ENCODE peak calls at places on chromosomes 4 and X, in five cellular contexts. G is tibial nerve, B is fibroblast of pulmonary artery, C is mucosa of descending colon, A is astrocyte of the spinal cord. Q is an unnamed sample.

GRCh38 chr4:164648151-164648848 is 105.6 kb upstream of the SMIM31 start:
- DNase-seq in G (no peak), A (peak), C (no peak), B (peak), Q (peak)

GRCh38 chr4:40916218-40916555 is 166.4 kb downstream of the NSUN7 start:
- DNase-seq in A (peak), C (no peak), G (no peak), B (peak), Q (peak)

GRCh38 chr4:142585411-142585810 is 260.7 kb downstream of the INPP4B start:
- DNase-seq in A (no peak), G (no peak), C (no peak), B (peak), Q (peak)

GRCh38 chr4:114597410-114598115 is 1.0 kb upstream of the UGT8 start:
- DNase-seq in C (no peak), B (no peak), A (no peak), G (no peak), Q (no peak)

GRCh38 chr4:113686950-113687718 is 74.4 kb downstream of the CAMK2D start:
- DNase-seq in G (no peak), A (peak), B (peak), C (no peak), Q (peak)

GRCh38 chr4:89382439-89382838 is 74.8 kb upstream of the GPRIN3 start:
- DNase-seq in G (no peak), C (no peak), A (no peak), B (no peak), Q (no peak)

GRCh38 chr4:69095301-69095731 is 958 bp upstream of the UGT2B7 start:
- DNase-seq in B (peak), A (peak), G (no peak), C (no peak), Q (peak)

GRCh38 chr4:107071108-107071507 is 35.0 kb upstream of the DKK2 start:
- DNase-seq in C (no peak), B (no peak), G (no peak), A (no peak), Q (peak)

GRCh38 chrX:72003811-72004750 is 93.4 kb downstream of the NHSL2 start:
- DNase-seq in C (peak), A (peak), B (peak), G (peak), Q (peak)

GRCh38 chrX:130300010-130300282 is 31.2 kb upstream of the ZNF280C start:
- DNase-seq in G (no peak), A (no peak), B (no peak), C (no peak), Q (no peak)

GRCh38 chr4:25484243-25484721 is 107.2 kb downstream of the ANAPC4 start:
- DNase-seq in B (peak), C (no peak), G (no peak), A (no peak), Q (peak)

GRCh38 chr4:109067509-109068205 is 234.8 kb downstream of the COL25A1 start:
- DNase-seq in A (peak), C (no peak), G (peak), B (peak), Q (peak)

GRCh38 chr4:80362578-80363181 is 27.1 kb downstream of the CFAP299 start:
- DNase-seq in A (peak), C (no peak), G (no peak), B (peak), Q (peak)

GRCh38 chr4:124610214-124610613 is 102.3 kb downstream of the ANKRD50 start:
- DNase-seq in C (no peak), A (no peak), G (no peak), B (no peak), Q (no peak)

GRCh38 chr4:8090312-8090711 is 68.3 kb downstream of the ABLIM2 start:
- DNase-seq in A (peak), B (peak), G (no peak), C (peak), Q (peak)

GRCh38 chr4:182185491-182185890 is 57.7 kb upstream of the TENM3 start:
- DNase-seq in B (no peak), C (no peak), A (peak), G (no peak), Q (no peak)

GRCh38 chr4:129342820-129343219 is 246.9 kb downstream of the C4orf33 start:
- DNase-seq in A (peak), G (no peak), B (peak), C (no peak), Q (peak)

GRCh38 chr4:74734995-74735394 is 59.3 kb downstream of the BTC start:
- DNase-seq in C (no peak), A (no peak), B (no peak), G (no peak), Q (no peak)

GRCh38 chrX:54134269-54134668 is 48.8 kb downstream of the FAM120C start:
- DNase-seq in C (no peak), A (no peak), G (no peak), B (no peak), Q (no peak)

GRCh38 chr4:139227729-139228404 is 50.8 kb upstream of the ELF2 start:
- DNase-seq in G (no peak), C (no peak), A (no peak), B (no peak), Q (no peak)

GRCh38 chr4:55865228-55865806 is 11.9 kb downstream of the EXOC1 start:
- DNase-seq in A (peak), G (no peak), C (no peak), B (peak), Q (peak)

GRCh38 chrX:151754641-151755215 is 20.2 kb downstream of the CNGA2 start:
- DNase-seq in A (peak), G (no peak), C (no peak), B (peak), Q (peak)

GRCh38 chrX:18354369-18355329 is at the start of gene SCML2:
- DNase-seq in C (peak), G (peak), B (peak), A (peak), Q (peak)

GRCh38 chr4:141329174-141329569 is 108.5 kb downstream of the ZNF330 start:
- DNase-seq in C (no peak), B (peak), A (no peak), G (peak), Q (peak)

GRCh38 chr4:165079476-165079875 is 25.8 kb downstream of the TRIM75 start:
- DNase-seq in C (peak), G (no peak), B (peak), A (peak), Q (peak)

GRCh38 chr4:169604131-169604900 is 8.1 kb downstream of the NEK1 start:
- DNase-seq in A (peak), C (no peak), B (peak), G (no peak), Q (peak)

GRCh38 chr4:1570291-1571164 is 113.6 kb downstream of the FAM53A start:
- DNase-seq in G (no peak), B (no peak), A (no peak), C (peak), Q (no peak)

GRCh38 chrX:40984962-40985361 is 100.3 kb upstream of the USP9X start:
- DNase-seq in A (no peak), G (no peak), C (no peak), B (no peak), Q (no peak)

GRCh38 chrX:27675493-27675892 is 85.3 kb downstream of the DCAF8L2 start:
- DNase-seq in A (peak), B (peak), C (no peak), G (no peak), Q (peak)

GRCh38 chr4:1321486-1321885 is 25.5 kb upstream of the UVSSA start:
- DNase-seq in B (no peak), C (no peak), G (no peak), A (no peak), Q (no peak)

GRCh38 chr4:7429069-7429416 is 5.7 kb downstream of the PSAPL1 start:
- DNase-seq in B (no peak), C (peak), A (no peak), G (no peak), Q (no peak)

GRCh38 chr4:187908079-187908501 is 87.5 kb upstream of the ZFP42 start:
- DNase-seq in A (peak), C (no peak), B (peak), G (no peak), Q (peak)

DNA sequence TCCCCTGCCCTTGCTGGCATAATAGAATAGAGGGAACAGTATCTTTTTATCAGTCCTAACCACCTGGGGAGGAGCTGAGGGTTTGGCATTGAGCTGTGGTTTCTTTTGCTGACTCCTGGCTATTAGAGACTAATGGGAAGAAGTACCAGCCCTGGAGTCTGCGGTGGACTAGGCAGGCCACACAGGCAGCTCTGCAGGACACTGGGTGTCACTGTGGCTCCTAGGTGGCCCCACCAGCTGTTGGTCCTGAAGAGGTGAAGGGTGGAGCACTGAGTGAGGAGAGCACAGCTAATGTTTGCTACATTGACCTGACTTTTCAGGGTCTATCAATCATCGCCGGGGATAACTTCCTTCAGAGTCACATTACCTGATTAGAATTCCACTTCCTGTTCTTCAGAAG is 52.8 kb upstream of the GPC4 start:
- DNase-seq in A (no peak), C (no peak), B (no peak), G (no peak), Q (no peak)
- TF ChIP-seq CTCF in A (no peak), C (no peak), B (no peak), G (no peak), Q (no peak)

DNA sequence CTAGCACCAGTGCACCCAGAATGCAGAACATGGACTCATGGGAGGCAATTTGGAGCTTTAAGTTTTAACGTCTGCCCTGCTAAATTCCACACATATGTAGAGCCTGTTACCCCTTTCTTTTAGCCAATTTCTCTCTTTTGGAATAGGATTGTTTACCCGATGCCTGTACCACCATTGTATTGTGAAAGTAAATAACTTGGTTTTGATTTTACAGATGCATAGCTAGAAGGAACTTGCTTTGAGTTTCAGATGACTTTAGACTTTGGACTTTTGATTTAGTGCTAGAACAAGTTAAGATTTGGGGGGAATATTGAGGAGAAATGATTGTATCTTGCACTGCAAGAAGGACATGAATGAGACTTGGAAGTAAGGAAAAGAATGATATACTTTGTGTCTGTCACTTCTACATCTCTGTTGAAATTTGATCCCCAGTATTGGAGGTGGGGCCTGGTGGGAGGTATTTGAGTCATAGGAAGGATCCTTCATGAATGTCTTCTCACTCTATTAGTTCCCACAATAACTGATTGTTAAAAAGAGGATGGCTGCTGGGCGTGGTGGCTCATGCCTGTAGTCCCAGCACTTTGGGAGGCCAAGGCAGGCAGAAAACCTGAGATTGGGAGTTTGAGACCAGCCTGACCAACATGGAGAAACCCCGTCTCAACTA is 794.8 kb upstream of the LCORL start:
- DNase-seq in C (no peak), G (no peak), B (no peak), A (no peak), Q (no peak)
- H3K4me3 ChIP-seq in C (no peak), G (no peak), B (no peak), A (no peak), Q (no peak)

GRCh38 chrX:13338985-13339384 is 19.1 kb upstream of the ATXN3L start:
- DNase-seq in B (no peak), C (no peak), G (no peak), A (no peak), Q (no peak)

GRCh38 chrX:13345037-13345436 is 25.2 kb upstream of the ATXN3L start:
- DNase-seq in B (no peak), C (no peak), A (no peak), G (no peak), Q (no peak)

GRCh38 chrX:13339607-13340006 is 19.8 kb upstream of the ATXN3L start:
- DNase-seq in A (no peak), C (no peak), G (no peak), B (no peak), Q (no peak)

GRCh38 chrX:13340182-13340791 is 20.4 kb upstream of the ATXN3L start:
- DNase-seq in G (no peak), B (no peak), C (no peak), A (no peak), Q (no peak)

DNA sequence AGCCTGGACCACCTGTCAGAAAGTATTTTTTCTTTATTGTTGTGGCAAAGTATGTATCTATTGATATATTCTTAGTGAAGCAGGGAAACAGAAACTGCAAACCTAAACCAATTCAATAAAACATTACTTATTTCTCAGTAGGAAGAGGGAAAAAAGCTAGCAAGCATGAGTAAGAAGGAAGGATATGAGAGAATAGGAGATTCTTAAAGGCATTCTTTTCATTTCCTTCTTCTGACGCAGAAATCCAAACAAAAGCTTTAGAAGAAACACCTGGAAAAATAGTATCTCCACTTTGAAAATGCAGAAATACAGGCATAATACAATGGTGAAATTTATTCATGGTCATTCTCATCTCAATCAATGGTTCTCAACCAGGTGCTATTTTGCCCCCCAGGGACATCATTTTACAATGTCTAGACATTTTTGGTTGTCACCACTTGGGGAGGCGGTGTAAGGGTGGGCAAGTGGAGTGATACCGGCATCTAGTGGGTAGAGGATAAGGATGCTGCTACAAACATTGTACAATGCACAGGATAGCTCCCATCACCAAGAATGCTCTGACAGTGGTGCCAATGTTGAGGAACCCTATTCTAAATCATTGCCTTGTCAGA is 21.7 kb upstream of the ATXN3L start:
- DNase-seq in B (peak), C (no peak), G (no peak), A (peak), Q (peak)
- TF ChIP-seq CTCF in B (no peak), C (no peak), G (no peak), A (no peak), Q (no peak)

GRCh38 chr4:153789741-153790651 is 1.1 kb upstream of the SFRP2 start:
- DNase-seq in A (no peak), C (no peak), G (peak), B (no peak), Q (no peak)

GRCh38 chr4:153792893-153793227 is 4.0 kb upstream of the SFRP2 start:
- DNase-seq in C (no peak), A (no peak), G (no peak), B (no peak), Q (no peak)

GRCh38 chr4:153790962-153791551 is 2.2 kb upstream of the SFRP2 start:
- DNase-seq in C (peak), B (peak), A (no peak), G (peak), Q (peak)

GRCh38 chr4:153794001-153794400 is 5.1 kb upstream of the SFRP2 start:
- DNase-seq in B (no peak), G (no peak), A (no peak), C (no peak), Q (no peak)

DNA sequence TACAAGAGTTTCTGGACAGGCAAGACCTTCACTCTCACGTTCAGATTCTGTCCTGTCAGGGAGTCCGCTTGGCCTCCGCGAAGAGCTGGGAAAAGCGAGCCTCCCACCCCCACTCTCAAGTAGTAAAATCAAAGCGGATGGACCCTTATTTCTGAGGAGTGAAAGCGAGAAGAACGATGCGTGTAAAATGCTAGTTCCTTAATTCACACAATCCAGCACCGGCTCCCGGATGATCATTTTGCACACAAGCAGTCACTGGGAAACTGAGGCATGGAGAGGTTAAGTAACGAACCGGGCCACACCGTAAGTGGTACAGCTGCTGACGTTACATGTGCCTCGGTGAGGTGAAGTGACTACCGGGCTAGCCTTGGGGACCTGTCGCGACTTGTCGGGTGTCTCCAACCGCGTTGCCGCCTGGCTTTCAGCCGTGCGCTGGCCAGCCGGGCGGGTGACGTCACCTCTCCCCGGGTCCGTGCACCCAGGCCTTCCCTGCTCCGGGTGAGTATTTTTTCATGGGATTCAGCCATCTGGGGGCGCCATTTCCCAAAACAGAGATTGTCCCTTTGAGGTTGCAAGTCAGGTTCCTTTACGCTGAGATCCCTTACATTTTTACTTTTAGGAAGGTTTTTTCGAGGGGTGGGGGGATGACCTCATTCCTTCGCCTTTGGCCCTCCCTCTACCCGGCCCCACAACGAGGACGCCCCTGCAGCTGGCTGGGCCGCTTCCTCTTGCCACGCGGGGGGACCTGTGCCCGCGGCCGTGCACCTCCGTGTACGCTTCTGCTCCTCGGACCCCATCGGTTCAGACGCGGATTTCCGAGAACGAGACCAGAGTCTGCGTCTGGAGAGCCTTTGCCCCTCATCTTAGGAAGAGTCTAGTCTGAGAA is 3.4 kb upstream of the SFRP2 start:
- DNase-seq in G (peak), C (peak), B (peak), A (peak), Q (peak)
- H3K4me3 ChIP-seq in G (peak), C (no peak), B (peak), A (peak), Q (no peak)

GRCh38 chr4:151045907-151046306 is 30.8 kb upstream of the LRBA start:
- DNase-seq in B (no peak), C (no peak), G (no peak), A (no peak), Q (no peak)
- TF ChIP-seq CTCF in B (no peak), C (no peak), G (no peak), A (no peak), Q (no peak)

DNA sequence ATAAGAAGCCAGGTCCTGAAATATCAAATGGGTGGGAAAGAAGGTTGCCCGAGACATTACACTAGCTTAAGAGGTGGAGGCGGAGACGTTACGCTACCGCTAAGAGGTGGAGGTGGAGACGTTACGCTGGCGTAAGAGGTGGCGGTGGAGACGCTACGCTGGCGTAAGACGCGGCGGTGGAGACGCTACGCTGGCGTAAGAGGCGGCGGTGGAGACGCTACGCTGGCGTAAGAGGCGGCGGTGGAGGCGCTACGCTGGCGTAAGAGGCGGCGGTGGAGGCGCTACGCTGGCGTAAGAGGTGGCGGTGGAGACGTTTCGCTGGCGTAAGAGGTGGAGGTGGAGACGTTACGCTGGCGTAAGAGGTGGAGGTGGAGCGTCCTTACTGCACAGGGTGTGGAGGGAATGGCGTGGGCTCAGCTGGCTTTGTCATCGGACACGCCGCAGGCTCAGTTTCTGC is 12.8 kb downstream of the CYP4V2 start:
- DNase-seq in A (no peak), B (peak), C (no peak), G (no peak), Q (peak)
- H3K4me3 ChIP-seq in A (no peak), B (peak), C (no peak), G (peak), Q (peak)

GRCh38 chrX:119579414-119579813 is 5.1 kb downstream of the UBE2A start:
- DNase-seq in C (no peak), B (no peak), A (no peak), G (no peak), Q (no peak)

GRCh38 chrX:119573222-119573621 is 1.1 kb upstream of the UBE2A start:
- DNase-seq in G (no peak), B (no peak), A (no peak), C (no peak), Q (no peak)

GRCh38 chrX:119573840-119574393 is 446 bp upstream of the UBE2A start:
- DNase-seq in B (peak), A (peak), G (peak), C (no peak), Q (peak)

GRCh38 chrX:119570351-119570835 is 4.0 kb upstream of the UBE2A start:
- DNase-seq in A (no peak), C (no peak), G (no peak), B (no peak), Q (no peak)

GRCh38 chrX:119574394-119575266 is at the start of gene UBE2A:
- DNase-seq in B (peak), C (peak), G (peak), A (peak), Q (peak)
- TF ChIP-seq CTCF in B (peak), C (peak), G (peak), A (peak), Q (peak)

GRCh38 chr4:48642421-48643144 is 137.5 kb downstream of the FRYL start:
- DNase-seq in B (peak), A (peak), G (no peak), C (no peak), Q (peak)
- H3K4me3 ChIP-seq in B (no peak), A (no peak), G (no peak), C (no peak), Q (no peak)